ENCODE peak calls at places on chromosomes 2 and 18, in five cellular contexts. W is GM12892, K is cerebellar cortex, X is HS-5, Z is Peyer's patch. V is an unnamed sample.

GRCh38 chr2:171217330-171217729 is 56.6 kb upstream of the TLK1 start:
- DNase-seq in W (no peak), K (no peak), Z (no peak), X (no peak), V (no peak)

GRCh38 chr2:102337012-102337411 is 18.6 kb upstream of the IL18R1 start:
- DNase-seq in X (no peak), Z (no peak), W (no peak), K (no peak), V (no peak)

GRCh38 chr2:2464095-2464494 is 133.0 kb upstream of the MYT1L start:
- DNase-seq in K (peak; percentile 85), Z (no peak), W (no peak), X (no peak), V (peak; percentile 47)

GRCh38 chr2:30287190-30287589 is 55.9 kb downstream of the LBH start:
- DNase-seq in K (no peak), X (no peak), W (no peak), Z (no peak), V (no peak)

GRCh38 chr2:23499419-23499818 is 114.4 kb downstream of the KLHL29 start:
- DNase-seq in K (no peak), Z (no peak), W (no peak), X (no peak), V (no peak)

GRCh38 chr18:57441395-57441794 is 6.2 kb downstream of the ONECUT2 start:
- DNase-seq in W (no peak), K (no peak), X (no peak), Z (no peak), V (no peak)

GRCh38 chr18:62839874-62840713 is 124.8 kb downstream of the PHLPP1 start:
- DNase-seq in X (no peak), K (no peak), Z (no peak), W (no peak), V (no peak)

GRCh38 chr18:39838831-39839230 is 2116.2 kb upstream of the PIK3C3 start:
- DNase-seq in K (no peak), Z (no peak), X (no peak), W (no peak), V (no peak)

GRCh38 chr2:45233301-45233700 is 224.0 kb upstream of the SIX2 start:
- DNase-seq in X (no peak), W (no peak), Z (no peak), K (no peak), V (no peak)

GRCh38 chr2:38991899-38992298 is 102.2 kb downstream of the ARHGEF33 start:
- DNase-seq in K (no peak), Z (no peak), X (no peak), W (no peak), V (no peak)

GRCh38 chr2:229195346-229195947 is 75.6 kb downstream of the PID1 start:
- DNase-seq in W (no peak), X (no peak), K (no peak), Z (no peak), V (no peak)

GRCh38 chr2:23412556-23413155 is 27.7 kb downstream of the KLHL29 start:
- DNase-seq in W (no peak), X (peak; percentile 71), Z (peak; percentile 22), K (no peak), V (no peak)

GRCh38 chr2:191959209-191959608 is 112.3 kb upstream of the CAVIN2 start:
- DNase-seq in K (no peak), X (no peak), Z (no peak), W (no peak), V (no peak)

GRCh38 chr2:11080253-11081115 is 74.8 kb upstream of the SLC66A3 start:
- DNase-seq in Z (no peak), X (no peak), W (no peak), K (no peak), V (peak; percentile 42)

GRCh38 chr2:65159921-65160320 is 30.0 kb upstream of the RAB1A start:
- DNase-seq in X (no peak), Z (no peak), W (no peak), K (no peak), V (peak; percentile 25)

V was measured in Ammon's horn.